ENCODE peak calls at places on chromosomes 6 and 20, in six cellular contexts. M is MM.1S, W is HCT116, Q is neural progenitor cell, D is PC-3, O is SK-N-SH. V is an unnamed sample. For H3K4me1, the result is how much of the 10 kb centered on the place peaks cover.

GRCh38 chr20:58624687-58625086 is 26.4 kb upstream of the STX16 start:
- DNase-seq in M (no peak), W (no peak), Q (no peak), D (no peak), O (no peak), V (no peak)

GRCh38 chr20:57250607-57251343 is 15.7 kb downstream of the BMP7 start:
- DNase-seq in M (no peak), W (no peak), Q (no peak), D (no peak), O (peak), V (no peak)

GRCh38 chr6:155117266-155117665 is 122.2 kb downstream of the TIAM2 start:
- DNase-seq in M (no peak), W (no peak), Q (no peak), D (peak), O (no peak), V (peak)

GRCh38 chr6:105310371-105310770 is 92.5 kb downstream of the PREP start:
- DNase-seq in M (no peak), W (no peak), Q (no peak), D (no peak), O (no peak), V (no peak)

GRCh38 chr20:17640146-17640874 is 41.7 kb downstream of the RRBP1 start:
- DNase-seq in M (no peak), W (no peak), Q (no peak), D (no peak), O (no peak), V (no peak)

GRCh38 chr20:4953881-4954280 is 47.4 kb downstream of the SLC23A2 start:
- DNase-seq in M (no peak), W (no peak), Q (no peak), D (no peak), O (no peak), V (no peak)

GRCh38 chr6:142570221-142570671 is 268.4 kb downstream of the ADGRG6 start:
- DNase-seq in M (no peak), W (no peak), Q (no peak), D (peak), O (no peak), V (peak)

GRCh38 chr20:58233881-58234528 is 5.6 kb upstream of the ANKRD60 start:
- DNase-seq in M (no peak), W (no peak), Q (peak), D (peak), O (peak), V (peak)

GRCh38 chr20:3557237-3557636 is 86.4 kb downstream of the ATRN start:
- DNase-seq in M (no peak), W (no peak), Q (no peak), D (no peak), O (no peak), V (no peak)

GRCh38 chr6:145370559-145370958 is 364.8 kb downstream of the EPM2A start:
- DNase-seq in M (no peak), W (no peak), Q (no peak), D (no peak), O (no peak), V (no peak)

GRCh38 chr20:59063358-59064213 is 21.0 kb upstream of the PRELID3B start:
- DNase-seq in M (no peak), W (peak), Q (peak), D (no peak), O (peak), V (peak)

GRCh38 chr20:1711826-1712601 is 54.4 kb upstream of the SIRPG start:
- DNase-seq in M (no peak), W (no peak), Q (no peak), D (no peak), O (peak), V (no peak)

GRCh38 chr6:44478158-44478557 is 90.7 kb downstream of the CDC5L start:
- DNase-seq in M (no peak), W (no peak), Q (no peak), D (no peak), O (no peak), V (no peak)

GRCh38 chr6:143271024-143271423 is 179.5 kb downstream of the ADAT2 start:
- DNase-seq in M (no peak), W (no peak), Q (no peak), D (peak), O (peak), V (peak)

GRCh38 chr6:143368426-143368825 is 82.1 kb downstream of the ADAT2 start:
- DNase-seq in M (no peak), W (no peak), Q (no peak), D (peak), O (no peak), V (peak)

GRCh38 chr6:53530346-53530745 is 14.6 kb downstream of the GCLC start:
- DNase-seq in M (no peak), W (no peak), Q (peak), D (no peak), O (no peak), V (peak)

GRCh38 chr6:90098025-90098474 is 198.6 kb downstream of the BACH2 start:
- DNase-seq in M (no peak), W (no peak), Q (no peak), D (peak), O (no peak), V (peak)

GRCh38 chr20:25461281-25461650 is 53.8 kb downstream of the GINS1 start:
- DNase-seq in M (no peak), W (no peak), Q (no peak), D (no peak), O (no peak), V (no peak)

GRCh38 chr20:25460591-25461280 is 53.3 kb downstream of the GINS1 start:
- DNase-seq in M (no peak), W (no peak), Q (no peak), D (no peak), O (no peak), V (no peak)

GRCh38 chr20:25459916-25460590 is 52.6 kb downstream of the GINS1 start:
- DNase-seq in M (no peak), W (no peak), Q (no peak), D (no peak), O (no peak), V (no peak)

GRCh38 chr20:25459111-25459830 is 51.8 kb downstream of the GINS1 start:
- DNase-seq in M (no peak), W (no peak), Q (no peak), D (no peak), O (no peak), V (no peak)

DNA sequence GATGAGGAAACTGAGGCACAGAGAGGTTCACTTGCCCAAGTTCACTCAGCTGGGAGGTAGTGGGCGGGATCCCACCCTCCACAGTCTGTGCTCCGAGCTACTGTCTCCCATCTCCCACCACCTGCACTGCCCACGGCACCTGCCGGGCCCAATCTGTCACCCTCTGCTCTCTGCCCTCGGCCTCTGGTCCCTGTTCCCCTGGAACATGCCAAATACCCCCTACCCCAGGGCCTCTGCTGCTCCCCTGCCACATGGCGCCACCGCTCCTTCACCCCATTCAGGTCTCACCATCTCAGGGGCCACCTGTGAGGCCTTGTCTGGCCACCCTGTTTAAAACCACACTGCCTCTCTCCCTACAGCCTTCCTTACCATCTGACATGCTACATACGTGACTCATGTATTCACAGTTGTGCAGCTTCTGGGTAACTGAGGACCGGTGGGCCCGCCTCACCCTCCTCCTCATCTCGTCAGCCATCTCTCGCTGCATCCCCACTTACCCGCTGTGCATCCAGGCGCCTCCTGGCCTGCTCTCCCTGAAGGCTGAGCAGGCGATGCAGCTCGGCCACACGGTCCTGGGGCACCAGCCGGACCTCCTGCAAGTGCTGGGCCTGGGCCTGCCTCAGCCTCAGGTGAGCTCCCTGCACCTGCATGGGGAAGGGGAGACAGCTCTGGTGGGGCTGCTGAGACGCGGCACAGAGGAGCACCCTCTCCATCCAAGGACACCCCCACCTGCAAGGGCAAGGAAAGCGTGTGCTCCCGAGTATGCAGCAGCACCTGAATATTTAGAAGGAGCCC is 50.6 kb downstream of the GINS1 start:
- DNase-seq in M (no peak), W (no peak), Q (no peak), D (no peak), O (no peak), V (no peak)
- H3K9ac ChIP-seq in M (no peak), W (no peak), Q (no peak), D (no peak), O (no peak), V (no peak)

DNA sequence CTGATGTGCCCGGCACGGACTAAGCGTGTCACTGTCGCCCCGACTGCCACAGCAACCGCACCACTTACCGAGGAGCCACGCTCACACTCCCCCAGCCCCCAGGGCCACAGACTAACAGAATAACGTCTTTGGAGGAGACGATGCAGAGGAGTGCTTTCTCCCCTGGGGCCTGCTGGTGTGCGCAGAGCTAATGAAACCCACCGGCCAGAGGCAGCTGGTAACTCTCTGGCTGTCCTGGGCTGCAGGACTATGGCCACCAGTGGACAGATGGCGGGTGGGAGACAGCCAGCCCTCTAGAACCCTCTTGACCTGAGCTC is 228.0 kb downstream of the DLL1 start:
- DNase-seq in M (no peak), W (no peak), Q (no peak), D (no peak), O (no peak), V (no peak)
- TF ChIP-seq EZH2phosphoT487 in M (no peak), W (no peak), Q (no peak), D (no peak), O (no peak), V (no peak)

GRCh38 chr20:32476684-32477593 is 108.2 kb downstream of the NOL4L start:
- DNase-seq in M (no peak), W (no peak), Q (no peak), D (no peak), O (peak), V (no peak)
- H3K4me1 ChIP-seq in M (under half), W (under half), Q (half or more), D (under half), O (under half), V (under half)

GRCh38 chr6:111481836-111482235 is 1.2 kb downstream of the REV3L start:
- DNase-seq in M (no peak), W (no peak), Q (no peak), D (peak), O (no peak), V (no peak)
- H3K9ac ChIP-seq in M (peak), W (peak), Q (peak), D (peak), O (peak), V (peak)

GRCh38 chr6:11279213-11279780 is 46.8 kb upstream of the NEDD9 start:
- DNase-seq in M (no peak), W (no peak), Q (no peak), D (no peak), O (no peak), V (peak)
- TF ChIP-seq EZH2phosphoT487 in M (no peak), W (no peak), Q (no peak), D (no peak), O (no peak), V (no peak)

GRCh38 chr20:36859282-36859555 is 16.7 kb upstream of the TLDC2 start:
- DNase-seq in M (no peak), W (no peak), Q (no peak), D (no peak), O (no peak), V (no peak)

GRCh38 chr20:36854343-36855240 is 21.3 kb upstream of the TLDC2 start:
- DNase-seq in M (no peak), W (no peak), Q (no peak), D (no peak), O (no peak), V (peak)

GRCh38 chr20:36855241-36855657 is 20.7 kb upstream of the TLDC2 start:
- DNase-seq in M (no peak), W (no peak), Q (no peak), D (no peak), O (no peak), V (peak)

GRCh38 chr20:36856196-36856595 is 19.7 kb upstream of the TLDC2 start:
- DNase-seq in M (no peak), W (no peak), Q (no peak), D (peak), O (no peak), V (peak)

DNA sequence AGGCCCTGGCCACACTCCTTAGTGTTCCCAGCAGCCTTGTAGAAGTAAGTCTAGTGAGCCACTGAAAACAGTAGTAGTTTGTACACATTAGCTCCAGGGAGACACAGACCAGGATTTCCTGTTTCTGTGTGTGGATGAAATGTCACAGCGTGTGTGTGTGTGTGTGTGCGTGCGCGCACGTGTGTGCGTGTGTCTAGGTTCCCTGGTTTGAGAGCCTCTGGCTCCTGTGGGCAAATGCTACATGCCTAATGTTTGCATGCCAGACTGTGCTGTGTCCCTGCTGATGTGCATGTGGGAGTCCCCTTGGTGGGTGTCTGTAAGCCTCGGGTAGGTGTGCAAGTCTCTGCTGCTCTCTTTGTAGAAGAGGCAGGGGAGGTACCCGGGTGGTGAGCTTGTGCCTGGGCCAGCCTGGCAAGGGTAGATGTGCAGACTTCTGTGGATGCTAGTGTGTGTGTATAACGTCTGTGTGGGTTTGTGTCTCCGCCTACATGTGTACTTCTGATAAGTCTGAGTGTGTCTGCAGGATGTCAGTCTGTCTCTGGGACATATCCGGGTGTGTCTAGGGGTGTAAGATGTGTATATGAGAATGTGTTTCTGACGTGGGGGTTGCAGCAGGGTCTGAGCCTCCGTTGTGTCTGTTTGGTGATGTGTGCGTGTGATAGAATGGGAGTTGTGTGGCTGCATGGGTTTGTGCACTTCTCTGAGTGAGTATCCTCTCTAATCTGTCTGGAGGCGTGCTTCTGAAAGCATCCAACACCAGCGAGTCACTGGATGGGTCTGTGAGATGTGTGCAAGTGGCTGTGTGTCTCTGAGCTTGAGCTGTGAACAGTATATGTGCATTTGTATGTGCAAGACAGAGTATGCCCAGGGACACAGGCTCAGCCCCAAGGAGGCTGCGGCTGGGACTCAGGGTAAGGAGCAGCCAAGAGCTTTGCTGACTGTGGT is 19.0 kb upstream of the TLDC2 start:
- DNase-seq in M (no peak), W (no peak), Q (no peak), D (peak), O (no peak), V (peak)
- H3K4me1 ChIP-seq in M (under half), W (half or more), Q (under half), D (under half), O (half or more), V (half or more)

DNA sequence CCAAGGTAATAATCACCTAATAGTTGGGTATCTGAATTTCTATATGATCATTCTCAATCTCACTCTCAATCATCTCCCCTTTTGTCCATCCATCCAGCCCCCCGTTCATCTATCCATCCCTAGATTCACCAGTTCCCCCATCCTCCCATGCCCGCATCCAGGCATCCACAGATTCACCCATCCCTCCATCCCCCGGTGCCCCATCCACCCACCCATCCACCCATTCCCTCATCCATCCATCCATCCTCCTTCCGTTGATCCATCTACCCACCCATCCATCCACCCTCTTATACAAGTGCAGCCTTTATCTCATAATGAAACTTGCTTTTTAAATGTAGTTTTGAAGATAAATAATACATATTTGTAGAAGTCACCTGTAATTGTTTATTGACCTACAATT is 76.5 kb downstream of the EYA4 start:
- DNase-seq in M (no peak), W (no peak), Q (no peak), D (no peak), O (no peak), V (no peak)
- H3K9ac ChIP-seq in M (no peak), W (no peak), Q (no peak), D (no peak), O (no peak), V (no peak)

GRCh38 chr20:39874049-39874893 is 814.8 kb downstream of the MAFB start:
- DNase-seq in M (peak), W (peak), Q (peak), D (peak), O (peak), V (peak)
- TF ChIP-seq EZH2phosphoT487 in M (no peak), W (no peak), Q (no peak), D (no peak), O (no peak), V (no peak)